ENCODE peak calls at places on chromosomes 13 and 19, in six cellular contexts. R is Kasumi-1, K is substantia nigra, P is HEK293T, I is Caco-2, Q is HFFc6. D is an unnamed sample.

GRCh38 chr13:63381078-63381859 is 1965.6 kb upstream of the PCDH20 start:
- DNase-seq in I (no peak), P (no peak), Q (no peak), K (no peak), R (no peak), D (no peak)

GRCh38 chr19:10286803-10287737 is at the start of gene ICAM4:
- DNase-seq in R (peak), Q (no peak), I (peak), P (peak), K (no peak), D (peak)

GRCh38 chr19:43723588-43723987 is 7.7 kb downstream of the IRGC start:
- DNase-seq in R (no peak), P (no peak), I (no peak), K (no peak), Q (no peak), D (no peak)

GRCh38 chr13:75789451-75790197 is 153.5 kb downstream of the LMO7 start:
- DNase-seq in I (no peak), P (no peak), Q (no peak), R (no peak), K (no peak), D (no peak)

GRCh38 chr19:2335848-2336247 is 7.4 kb downstream of the SPPL2B start:
- DNase-seq in K (no peak), P (no peak), Q (no peak), R (no peak), I (no peak), D (no peak)

GRCh38 chr13:81275666-81276258 is 934.8 kb upstream of the SPRY2 start:
- DNase-seq in Q (no peak), I (peak), P (peak), R (no peak), K (no peak), D (no peak)

GRCh38 chr13:30679483-30680330 is 55.6 kb upstream of the ALOX5AP start:
- DNase-seq in K (no peak), I (peak), P (peak), Q (no peak), R (peak), D (no peak)

GRCh38 chr13:91126806-91127205 is 220.7 kb upstream of the MIR17HG start:
- DNase-seq in I (no peak), R (no peak), Q (no peak), K (no peak), P (no peak), D (no peak)

GRCh38 chr19:16273005-16273404 is 51.6 kb upstream of the KLF2 start:
- DNase-seq in Q (no peak), R (no peak), P (no peak), I (no peak), K (peak), D (no peak)

GRCh38 chr19:558770-559439 is 13.5 kb upstream of the BSG start:
- DNase-seq in R (no peak), Q (no peak), I (no peak), K (no peak), P (no peak), D (no peak)

GRCh38 chr13:61078976-61079770 is 336.5 kb downstream of the PCDH20 start:
- DNase-seq in R (no peak), I (no peak), P (no peak), Q (no peak), K (no peak), D (no peak)

GRCh38 chr13:110590577-110590976 is 24.8 kb upstream of the NAXD start:
- DNase-seq in K (no peak), P (no peak), I (no peak), R (no peak), Q (no peak), D (peak)

GRCh38 chr13:67351915-67352314 is 121.8 kb upstream of the PCDH9 start:
- DNase-seq in P (no peak), Q (no peak), K (no peak), R (no peak), I (no peak), D (no peak)

GRCh38 chr13:31998131-31998530 is 33.4 kb upstream of the FRY start:
- DNase-seq in Q (no peak), P (no peak), R (no peak), I (peak), K (no peak), D (peak)

GRCh38 chr19:2014731-2015610 is 543 bp downstream of the BTBD2 start:
- DNase-seq in P (no peak), K (no peak), I (peak), Q (no peak), R (no peak), D (peak)

GRCh38 chr19:55106591-55106990 is 10.8 kb downstream of the PPP1R12C start:
- DNase-seq in Q (no peak), K (no peak), I (no peak), P (no peak), R (no peak), D (no peak)

GRCh38 chr13:26707122-26708006 is 53.2 kb downstream of the GPR12 start:
- DNase-seq in R (peak), Q (peak), I (peak), K (peak), P (peak), D (peak)

GRCh38 chr19:50275577-50276368 is 53.4 kb downstream of the KCNC3 start:
- DNase-seq in Q (no peak), K (no peak), I (no peak), R (no peak), P (no peak), D (no peak)

GRCh38 chr13:19596960-19597361 is 35.6 kb upstream of the TPTE2 start:
- DNase-seq in R (no peak), I (peak), P (no peak), K (no peak), Q (peak), D (no peak)

GRCh38 chr13:29948246-29948645 is 97.8 kb upstream of the UBL3 start:
- DNase-seq in K (no peak), P (no peak), Q (peak), I (no peak), R (no peak), D (no peak)

GRCh38 chr13:49995535-49996165 is 1.2 kb upstream of the TRIM13 start:
- DNase-seq in K (no peak), P (no peak), R (peak), Q (no peak), I (no peak), D (no peak)

GRCh38 chr13:50732712-50733111 is 110.8 kb downstream of the DLEU7 start:
- DNase-seq in R (no peak), I (no peak), K (no peak), P (no peak), Q (peak), D (no peak)

GRCh38 chr13:83211301-83211700 is 671.0 kb downstream of the SLITRK1 start:
- DNase-seq in R (no peak), I (no peak), Q (peak), K (no peak), P (no peak), D (no peak)

GRCh38 chr19:41324921-41325639 is 15.1 kb downstream of the CCDC97 start:
- DNase-seq in Q (peak), R (no peak), I (peak), K (peak), P (no peak), D (peak)

GRCh38 chr13:56166864-56167263 is 973.9 kb upstream of the PRR20A start:
- DNase-seq in P (no peak), R (no peak), Q (no peak), K (no peak), I (no peak), D (no peak)

GRCh38 chr19:14769201-14769600 is 9.2 kb downstream of the ADGRE2 start:
- DNase-seq in K (no peak), P (no peak), I (no peak), Q (no peak), R (no peak), D (no peak)

GRCh38 chr19:4518345-4519171 is at the start of gene PLIN4:
- DNase-seq in R (no peak), K (peak), I (no peak), Q (no peak), P (no peak), D (no peak)

GRCh38 chr19:12995596-12996541 is 594 bp downstream of the NFIX start:
- DNase-seq in K (no peak), R (no peak), Q (peak), I (peak), P (no peak), D (no peak)

D was measured in trophoblast cell.